ENCODE peak calls at places on chromosomes 2 and 18, in seven cellular contexts. L is CD8-positive, alpha-beta T cell; I is heart left ventricle; G is dorsolateral prefrontal cortex; X is tibial artery; Z is heart right ventricle; Y is colonic mucosa. B is an unnamed sample.

GRCh38 chr18:57921708-57922107 is 118.6 kb upstream of the ATP8B1 start:
- DNase-seq in L (no peak), I (no peak), G (no peak), X (no peak), Z (no peak), Y (no peak), B (no peak)

GRCh38 chr2:227410191-227410590 is 22.4 kb upstream of the SCYGR1 start:
- DNase-seq in L (no peak), I (no peak), G (no peak), X (no peak), Z (no peak), Y (no peak), B (no peak)

GRCh38 chr2:185012643-185013042 is 414.3 kb downstream of the ZNF804A start:
- DNase-seq in L (no peak), I (no peak), G (no peak), X (no peak), Z (no peak), Y (no peak), B (peak)

GRCh38 chr2:135742307-135742838 is 718 bp downstream of the UBXN4 start:
- DNase-seq in L (peak), I (peak), G (no peak), X (peak), Z (peak), Y (peak), B (no peak)

GRCh38 chr2:7685342-7686015 is 768.3 kb downstream of the RNF144A start:
- DNase-seq in L (no peak), I (no peak), G (no peak), X (no peak), Z (no peak), Y (no peak), B (no peak)

GRCh38 chr2:95308426-95308990 is 11.4 kb downstream of the KCNIP3 start:
- DNase-seq in L (no peak), I (no peak), G (no peak), X (no peak), Z (no peak), Y (no peak), B (no peak)

GRCh38 chr2:107068069-107068468 is 182.1 kb upstream of the ST6GAL2 start:
- DNase-seq in L (no peak), I (no peak), G (no peak), X (no peak), Z (no peak), Y (no peak), B (no peak)

GRCh38 chr2:67046568-67046967 is 350.6 kb upstream of the ETAA1 start:
- DNase-seq in L (no peak), I (no peak), G (no peak), X (no peak), Z (no peak), Y (no peak), B (no peak)

GRCh38 chr2:27891063-27891819 is 712 bp downstream of the BABAM2 start:
- DNase-seq in L (peak), I (peak), G (peak), X (peak), Z (peak), Y (peak), B (peak)

GRCh38 chr18:52326001-52326400 is 14.0 kb upstream of the DCC start:
- DNase-seq in L (no peak), I (no peak), G (no peak), X (no peak), Z (no peak), Y (no peak), B (no peak)

GRCh38 chr18:48887294-48887904 is 63.4 kb downstream of the SMAD7 start:
- DNase-seq in L (no peak), I (no peak), G (no peak), X (peak), Z (no peak), Y (no peak), B (peak)

GRCh38 chr2:214310319-214310718 is 100.5 kb upstream of the VWC2L start:
- DNase-seq in L (no peak), I (no peak), G (no peak), X (no peak), Z (no peak), Y (no peak), B (no peak)

GRCh38 chr2:128623776-128624424 is 305.2 kb upstream of the HS6ST1 start:
- DNase-seq in L (no peak), I (peak), G (no peak), X (no peak), Z (no peak), Y (no peak), B (peak)

GRCh38 chr2:15638720-15639119 is 47.1 kb downstream of the DDX1 start:
- DNase-seq in L (no peak), I (no peak), G (no peak), X (no peak), Z (no peak), Y (no peak), B (no peak)

GRCh38 chr2:124810132-124810531 is 785.0 kb downstream of the CNTNAP5 start:
- DNase-seq in L (no peak), I (peak), G (no peak), X (no peak), Z (no peak), Y (peak), B (no peak)

GRCh38 chr18:31490387-31490786 is 7.6 kb upstream of the DSG2 start:
- DNase-seq in L (no peak), I (no peak), G (no peak), X (no peak), Z (no peak), Y (peak), B (no peak)

GRCh38 chr2:208042041-208042440 is 16.7 kb upstream of the PLEKHM3 start:
- DNase-seq in L (no peak), I (no peak), G (no peak), X (no peak), Z (no peak), Y (no peak), B (no peak)

GRCh38 chr2:168369087-168369486 is 87.0 kb upstream of the CERS6 start:
- DNase-seq in L (no peak), I (no peak), G (no peak), X (no peak), Z (no peak), Y (no peak), B (no peak)

GRCh38 chr2:129847043-129847442 is 132.4 kb upstream of the RAB6C start:
- DNase-seq in L (no peak), I (no peak), G (no peak), X (no peak), Z (no peak), Y (no peak), B (no peak)

GRCh38 chr2:201467666-201468065 is 16.1 kb downstream of the STRADB start:
- DNase-seq in L (no peak), I (no peak), G (no peak), X (no peak), Z (no peak), Y (no peak), B (no peak)

GRCh38 chr2:166170356-166170755 is 42.5 kb upstream of the SCN1A start:
- DNase-seq in L (no peak), I (no peak), G (no peak), X (no peak), Z (no peak), Y (no peak), B (no peak)

GRCh38 chr18:40046596-40046995 is 1908.4 kb upstream of the PIK3C3 start:
- DNase-seq in L (no peak), I (no peak), G (no peak), X (no peak), Z (no peak), Y (no peak), B (no peak)

GRCh38 chr2:206275274-206276160 is 1.1 kb downstream of the ZDBF2 start:
- DNase-seq in L (no peak), I (no peak), G (no peak), X (no peak), Z (no peak), Y (no peak), B (no peak)
- H3K4me3 ChIP-seq in L (peak), I (peak), G (peak), X (peak), Z (peak), Y (peak), B (peak)

GRCh38 chr2:57849843-57850242 is 196.8 kb upstream of the VRK2 start:
- DNase-seq in L (no peak), I (no peak), G (no peak), X (no peak), Z (no peak), Y (no peak), B (peak)

GRCh38 chr2:57855207-57855606 is 191.4 kb upstream of the VRK2 start:
- DNase-seq in L (no peak), I (no peak), G (no peak), X (no peak), Z (no peak), Y (no peak), B (no peak)

GRCh38 chr2:57848723-57849122 is 197.9 kb upstream of the VRK2 start:
- DNase-seq in L (no peak), I (no peak), G (no peak), X (no peak), Z (no peak), Y (no peak), B (peak)

GRCh38 chr2:57850415-57851130 is 196.0 kb upstream of the VRK2 start:
- DNase-seq in L (no peak), I (no peak), G (no peak), X (no peak), Z (no peak), Y (no peak), B (peak)
- H3K27ac ChIP-seq in L (no peak), I (no peak), G (no peak), X (no peak), Z (no peak), Y (no peak), B (no peak)

DNA sequence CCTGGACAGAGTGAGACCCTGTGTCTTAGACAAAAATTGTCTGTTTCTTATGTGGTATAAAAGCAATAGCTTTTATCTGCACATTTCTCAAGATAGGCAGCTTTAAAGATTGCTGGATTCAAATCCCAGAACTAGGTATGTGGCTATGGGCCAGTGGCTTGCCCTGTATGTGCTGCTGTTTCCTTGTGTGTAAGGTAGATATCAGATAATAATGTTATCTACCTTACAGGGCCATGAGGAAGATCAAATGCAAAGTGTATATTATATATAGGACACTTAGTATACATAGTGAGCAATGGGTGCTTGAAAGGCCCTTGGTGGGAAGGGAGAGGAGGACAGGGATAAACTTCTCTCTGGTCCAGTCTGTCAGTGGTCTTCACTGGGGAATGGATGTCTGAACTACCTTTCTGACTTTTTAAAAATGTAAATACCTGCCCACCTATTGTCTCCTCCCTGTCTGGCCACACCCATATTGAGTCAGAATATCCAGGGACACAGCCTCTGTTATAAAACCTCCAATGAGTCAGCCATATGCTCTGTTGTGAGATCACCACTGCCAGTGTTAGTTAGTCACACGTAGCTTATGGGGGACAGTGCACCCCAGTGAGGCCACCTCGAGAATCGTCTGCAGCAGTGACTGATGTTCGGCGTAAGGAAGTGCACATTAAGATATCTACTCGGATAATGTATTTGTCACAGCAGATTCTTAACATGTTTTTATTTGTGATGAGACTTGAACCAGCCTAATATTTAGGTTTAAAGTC is 383.4 kb downstream of the PTPRM start:
- DNase-seq in L (no peak), I (no peak), G (no peak), X (no peak), Z (no peak), Y (peak), B (no peak)
- TF ChIP-seq CTCF in L (no peak), I (no peak), G (no peak), X (no peak), Z (no peak), Y (no peak), B (no peak)

GRCh38 chr2:197673142-197673541 is 2.2 kb downstream of the RFTN2 start:
- DNase-seq in L (no peak), I (no peak), G (no peak), X (no peak), Z (no peak), Y (no peak), B (no peak)
- H3K4me3 ChIP-seq in L (no peak), I (peak), G (peak), X (peak), Z (peak), Y (no peak), B (no peak)

DNA sequence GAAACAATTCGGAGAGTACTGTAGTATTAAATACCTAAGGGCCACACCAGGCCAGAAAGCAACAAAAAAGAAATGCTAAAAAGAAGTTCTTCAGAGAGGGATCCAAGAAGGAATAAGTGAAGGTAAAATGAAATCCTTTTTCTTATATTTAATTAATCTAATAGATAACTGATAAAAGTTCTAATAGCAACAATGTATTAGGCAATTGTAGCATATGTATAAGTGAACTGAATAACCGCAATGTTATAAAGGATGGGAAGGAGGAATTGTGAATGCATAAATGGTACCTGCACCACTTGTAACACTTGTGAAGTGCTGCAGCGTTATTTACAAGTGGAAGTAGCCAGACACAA is 21.8 kb downstream of the TMSB10 start:
- DNase-seq in L (no peak), I (no peak), G (no peak), X (no peak), Z (no peak), Y (no peak), B (no peak)
- H3K27ac ChIP-seq in L (no peak), I (no peak), G (no peak), X (no peak), Z (no peak), Y (no peak), B (no peak)

DNA sequence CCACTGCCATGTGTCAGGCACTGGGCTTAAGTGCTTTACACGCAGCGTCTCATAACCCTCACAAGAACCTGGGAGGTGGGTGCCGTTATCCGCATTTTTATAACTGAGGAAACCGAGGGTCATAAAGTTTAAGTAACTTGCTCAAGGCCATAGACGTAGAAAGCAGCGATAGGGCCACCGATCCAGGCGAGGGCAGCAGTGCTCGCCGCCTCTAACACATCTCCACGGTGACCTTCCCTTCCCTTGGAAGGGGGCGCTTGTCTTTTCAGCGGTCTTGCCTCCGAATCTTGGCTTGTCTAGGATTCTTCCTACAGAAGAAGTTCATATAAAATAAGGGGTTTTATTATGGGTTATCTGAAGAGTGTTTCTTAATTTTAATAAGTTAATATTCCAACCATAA is 186.6 kb downstream of the GBX2 start:
- DNase-seq in L (no peak), I (no peak), G (no peak), X (no peak), Z (no peak), Y (no peak), B (no peak)
- TF ChIP-seq CTCF in L (no peak), I (no peak), G (no peak), X (no peak), Z (no peak), Y (no peak), B (no peak)